ENCODE peak calls at places on chromosomes 1 and 21, in nine cellular contexts. One of them, this sample, is unnamed.
A peak's percentile ranks its signal among the peaks of the same experiment; 100 is the strongest.

GRCh38 chr21:46468110-46468774 is 9.6 kb downstream of the DIP2A start:
- DNase-seq in stimulated activated CD8-positive, alpha-beta memory T cell treated with anti-CD3 and anti-CD28 coated beads, Interleukin-4, amount 100 ng/mL, for 1 hour: no peak
- DNase-seq in activated naive CD8-positive, alpha-beta T cell treated with anti-CD3 and anti-CD28 coated beads, Interleukin-2, amount 50 U/mL, for 24 hours: no peak
- DNase-seq in HT-29: no peak
- DNase-seq in fibroblast of mammary gland: no peak
- DNase-seq in stimulated activated CD4-positive, alpha-beta T cell treated with anti-CD3 and anti-CD28 coated beads, Interleukin-12 subunit alpha, Interleukin-12 subunit beta, amount 100 ng/mL, for 4 hours: no peak
- DNase-seq in T-cell: no peak
- DNase-seq in GM19239: no peak
- DNase-seq in activated T-helper 9 cell treated with anti-CD3 and anti-CD28 coated beads, Interleukin-2, amount 50 U/mL, for 16 hours: no peak
- DNase-seq in this sample: no peak

GRCh38 chr1:211579434-211580302 is 707 bp upstream of the SLC30A1 start:
- DNase-seq in T-cell: peak; percentile 60
- DNase-seq in activated T-helper 9 cell treated with anti-CD3 and anti-CD28 coated beads, Interleukin-2, amount 50 U/mL, for 16 hours: no peak
- DNase-seq in activated naive CD8-positive, alpha-beta T cell treated with anti-CD3 and anti-CD28 coated beads, Interleukin-2, amount 50 U/mL, for 24 hours: no peak
- DNase-seq in stimulated activated CD8-positive, alpha-beta memory T cell treated with anti-CD3 and anti-CD28 coated beads, Interleukin-4, amount 100 ng/mL, for 1 hour: peak; percentile 37
- DNase-seq in fibroblast of mammary gland: no peak
- DNase-seq in HT-29: peak; percentile 65
- DNase-seq in GM19239: no peak
- DNase-seq in stimulated activated CD4-positive, alpha-beta T cell treated with anti-CD3 and anti-CD28 coated beads, Interleukin-12 subunit alpha, Interleukin-12 subunit beta, amount 100 ng/mL, for 4 hours: no peak
- DNase-seq in this sample: no peak

GRCh38 chr1:36920371-36920770 is 113.9 kb downstream of the GRIK3 start:
- DNase-seq in HT-29: no peak
- DNase-seq in fibroblast of mammary gland: no peak
- DNase-seq in GM19239: no peak
- DNase-seq in T-cell: no peak
- DNase-seq in activated T-helper 9 cell treated with anti-CD3 and anti-CD28 coated beads, Interleukin-2, amount 50 U/mL, for 16 hours: no peak
- DNase-seq in stimulated activated CD4-positive, alpha-beta T cell treated with anti-CD3 and anti-CD28 coated beads, Interleukin-12 subunit alpha, Interleukin-12 subunit beta, amount 100 ng/mL, for 4 hours: no peak
- DNase-seq in activated naive CD8-positive, alpha-beta T cell treated with anti-CD3 and anti-CD28 coated beads, Interleukin-2, amount 50 U/mL, for 24 hours: no peak
- DNase-seq in stimulated activated CD8-positive, alpha-beta memory T cell treated with anti-CD3 and anti-CD28 coated beads, Interleukin-4, amount 100 ng/mL, for 1 hour: no peak
- DNase-seq in this sample: no peak

GRCh38 chr21:28928578-28929124 is 64.0 kb downstream of the LTN1 start:
- DNase-seq in fibroblast of mammary gland: no peak
- DNase-seq in HT-29: no peak
- DNase-seq in activated naive CD8-positive, alpha-beta T cell treated with anti-CD3 and anti-CD28 coated beads, Interleukin-2, amount 50 U/mL, for 24 hours: no peak
- DNase-seq in stimulated activated CD4-positive, alpha-beta T cell treated with anti-CD3 and anti-CD28 coated beads, Interleukin-12 subunit alpha, Interleukin-12 subunit beta, amount 100 ng/mL, for 4 hours: no peak
- DNase-seq in GM19239: no peak
- DNase-seq in stimulated activated CD8-positive, alpha-beta memory T cell treated with anti-CD3 and anti-CD28 coated beads, Interleukin-4, amount 100 ng/mL, for 1 hour: no peak
- DNase-seq in activated T-helper 9 cell treated with anti-CD3 and anti-CD28 coated beads, Interleukin-2, amount 50 U/mL, for 16 hours: no peak
- DNase-seq in T-cell: no peak
- DNase-seq in this sample: no peak

GRCh38 chr1:183604048-183604808 is 14.0 kb upstream of the NCF2 start:
- DNase-seq in activated T-helper 9 cell treated with anti-CD3 and anti-CD28 coated beads, Interleukin-2, amount 50 U/mL, for 16 hours: no peak
- DNase-seq in T-cell: no peak
- DNase-seq in activated naive CD8-positive, alpha-beta T cell treated with anti-CD3 and anti-CD28 coated beads, Interleukin-2, amount 50 U/mL, for 24 hours: no peak
- DNase-seq in HT-29: no peak
- DNase-seq in GM19239: no peak
- DNase-seq in stimulated activated CD8-positive, alpha-beta memory T cell treated with anti-CD3 and anti-CD28 coated beads, Interleukin-4, amount 100 ng/mL, for 1 hour: no peak
- DNase-seq in fibroblast of mammary gland: peak; percentile 94
- DNase-seq in stimulated activated CD4-positive, alpha-beta T cell treated with anti-CD3 and anti-CD28 coated beads, Interleukin-12 subunit alpha, Interleukin-12 subunit beta, amount 100 ng/mL, for 4 hours: no peak
- DNase-seq in this sample: no peak

GRCh38 chr1:164685656-164686055 is 126.7 kb downstream of the PBX1 start:
- DNase-seq in T-cell: no peak
- DNase-seq in activated naive CD8-positive, alpha-beta T cell treated with anti-CD3 and anti-CD28 coated beads, Interleukin-2, amount 50 U/mL, for 24 hours: no peak
- DNase-seq in HT-29: peak; percentile 22
- DNase-seq in GM19239: no peak
- DNase-seq in fibroblast of mammary gland: no peak
- DNase-seq in activated T-helper 9 cell treated with anti-CD3 and anti-CD28 coated beads, Interleukin-2, amount 50 U/mL, for 16 hours: no peak
- DNase-seq in stimulated activated CD4-positive, alpha-beta T cell treated with anti-CD3 and anti-CD28 coated beads, Interleukin-12 subunit alpha, Interleukin-12 subunit beta, amount 100 ng/mL, for 4 hours: no peak
- DNase-seq in stimulated activated CD8-positive, alpha-beta memory T cell treated with anti-CD3 and anti-CD28 coated beads, Interleukin-4, amount 100 ng/mL, for 1 hour: no peak
- DNase-seq in this sample: no peak

GRCh38 chr1:236951672-236952071 is 52.6 kb downstream of the MT1HL1 start:
- DNase-seq in T-cell: no peak
- DNase-seq in activated naive CD8-positive, alpha-beta T cell treated with anti-CD3 and anti-CD28 coated beads, Interleukin-2, amount 50 U/mL, for 24 hours: no peak
- DNase-seq in stimulated activated CD8-positive, alpha-beta memory T cell treated with anti-CD3 and anti-CD28 coated beads, Interleukin-4, amount 100 ng/mL, for 1 hour: no peak
- DNase-seq in GM19239: no peak
- DNase-seq in fibroblast of mammary gland: no peak
- DNase-seq in activated T-helper 9 cell treated with anti-CD3 and anti-CD28 coated beads, Interleukin-2, amount 50 U/mL, for 16 hours: no peak
- DNase-seq in HT-29: no peak
- DNase-seq in stimulated activated CD4-positive, alpha-beta T cell treated with anti-CD3 and anti-CD28 coated beads, Interleukin-12 subunit alpha, Interleukin-12 subunit beta, amount 100 ng/mL, for 4 hours: no peak
- DNase-seq in this sample: no peak

GRCh38 chr1:12246584-12246983 is 16.8 kb downstream of the VPS13D start:
- DNase-seq in stimulated activated CD8-positive, alpha-beta memory T cell treated with anti-CD3 and anti-CD28 coated beads, Interleukin-4, amount 100 ng/mL, for 1 hour: no peak
- DNase-seq in T-cell: no peak
- DNase-seq in activated T-helper 9 cell treated with anti-CD3 and anti-CD28 coated beads, Interleukin-2, amount 50 U/mL, for 16 hours: no peak
- DNase-seq in activated naive CD8-positive, alpha-beta T cell treated with anti-CD3 and anti-CD28 coated beads, Interleukin-2, amount 50 U/mL, for 24 hours: no peak
- DNase-seq in stimulated activated CD4-positive, alpha-beta T cell treated with anti-CD3 and anti-CD28 coated beads, Interleukin-12 subunit alpha, Interleukin-12 subunit beta, amount 100 ng/mL, for 4 hours: no peak
- DNase-seq in GM19239: no peak
- DNase-seq in HT-29: no peak
- DNase-seq in fibroblast of mammary gland: no peak
- DNase-seq in this sample: no peak

GRCh38 chr1:201764166-201764565 is 64.8 kb upstream of the IPO9 start:
- DNase-seq in stimulated activated CD8-positive, alpha-beta memory T cell treated with anti-CD3 and anti-CD28 coated beads, Interleukin-4, amount 100 ng/mL, for 1 hour: no peak
- DNase-seq in activated T-helper 9 cell treated with anti-CD3 and anti-CD28 coated beads, Interleukin-2, amount 50 U/mL, for 16 hours: no peak
- DNase-seq in GM19239: no peak
- DNase-seq in T-cell: no peak
- DNase-seq in activated naive CD8-positive, alpha-beta T cell treated with anti-CD3 and anti-CD28 coated beads, Interleukin-2, amount 50 U/mL, for 24 hours: no peak
- DNase-seq in HT-29: no peak
- DNase-seq in fibroblast of mammary gland: no peak
- DNase-seq in stimulated activated CD4-positive, alpha-beta T cell treated with anti-CD3 and anti-CD28 coated beads, Interleukin-12 subunit alpha, Interleukin-12 subunit beta, amount 100 ng/mL, for 4 hours: no peak
- DNase-seq in this sample: no peak

GRCh38 chr1:91744973-91745648 is 140.8 kb downstream of the TGFBR3 start:
- DNase-seq in T-cell: no peak
- DNase-seq in HT-29: no peak
- DNase-seq in activated T-helper 9 cell treated with anti-CD3 and anti-CD28 coated beads, Interleukin-2, amount 50 U/mL, for 16 hours: no peak
- DNase-seq in activated naive CD8-positive, alpha-beta T cell treated with anti-CD3 and anti-CD28 coated beads, Interleukin-2, amount 50 U/mL, for 24 hours: no peak
- DNase-seq in stimulated activated CD4-positive, alpha-beta T cell treated with anti-CD3 and anti-CD28 coated beads, Interleukin-12 subunit alpha, Interleukin-12 subunit beta, amount 100 ng/mL, for 4 hours: no peak
- DNase-seq in fibroblast of mammary gland: peak; percentile 81
- DNase-seq in GM19239: no peak
- DNase-seq in stimulated activated CD8-positive, alpha-beta memory T cell treated with anti-CD3 and anti-CD28 coated beads, Interleukin-4, amount 100 ng/mL, for 1 hour: no peak
- DNase-seq in this sample: no peak

GRCh38 chr1:6517435-6517851 is 26.0 kb upstream of the PLEKHG5 start:
- DNase-seq in stimulated activated CD8-positive, alpha-beta memory T cell treated with anti-CD3 and anti-CD28 coated beads, Interleukin-4, amount 100 ng/mL, for 1 hour: no peak
- DNase-seq in activated T-helper 9 cell treated with anti-CD3 and anti-CD28 coated beads, Interleukin-2, amount 50 U/mL, for 16 hours: no peak
- DNase-seq in activated naive CD8-positive, alpha-beta T cell treated with anti-CD3 and anti-CD28 coated beads, Interleukin-2, amount 50 U/mL, for 24 hours: no peak
- DNase-seq in T-cell: no peak
- DNase-seq in stimulated activated CD4-positive, alpha-beta T cell treated with anti-CD3 and anti-CD28 coated beads, Interleukin-12 subunit alpha, Interleukin-12 subunit beta, amount 100 ng/mL, for 4 hours: no peak
- DNase-seq in HT-29: no peak
- DNase-seq in fibroblast of mammary gland: no peak
- DNase-seq in GM19239: no peak
- DNase-seq in this sample: no peak

GRCh38 chr1:200260587-200261335 is 149.1 kb downstream of the ZNF281 start:
- DNase-seq in GM19239: no peak
- DNase-seq in activated naive CD8-positive, alpha-beta T cell treated with anti-CD3 and anti-CD28 coated beads, Interleukin-2, amount 50 U/mL, for 24 hours: no peak
- DNase-seq in HT-29: no peak
- DNase-seq in fibroblast of mammary gland: no peak
- DNase-seq in activated T-helper 9 cell treated with anti-CD3 and anti-CD28 coated beads, Interleukin-2, amount 50 U/mL, for 16 hours: no peak
- DNase-seq in stimulated activated CD4-positive, alpha-beta T cell treated with anti-CD3 and anti-CD28 coated beads, Interleukin-12 subunit alpha, Interleukin-12 subunit beta, amount 100 ng/mL, for 4 hours: no peak
- DNase-seq in T-cell: no peak
- DNase-seq in stimulated activated CD8-positive, alpha-beta memory T cell treated with anti-CD3 and anti-CD28 coated beads, Interleukin-4, amount 100 ng/mL, for 1 hour: no peak
- DNase-seq in this sample: no peak

GRCh38 chr1:64540265-64540791 is 70.4 kb downstream of the CACHD1 start:
- DNase-seq in stimulated activated CD4-positive, alpha-beta T cell treated with anti-CD3 and anti-CD28 coated beads, Interleukin-12 subunit alpha, Interleukin-12 subunit beta, amount 100 ng/mL, for 4 hours: no peak
- DNase-seq in GM19239: no peak
- DNase-seq in activated T-helper 9 cell treated with anti-CD3 and anti-CD28 coated beads, Interleukin-2, amount 50 U/mL, for 16 hours: no peak
- DNase-seq in fibroblast of mammary gland: peak; percentile 77
- DNase-seq in T-cell: no peak
- DNase-seq in HT-29: no peak
- DNase-seq in activated naive CD8-positive, alpha-beta T cell treated with anti-CD3 and anti-CD28 coated beads, Interleukin-2, amount 50 U/mL, for 24 hours: no peak
- DNase-seq in stimulated activated CD8-positive, alpha-beta memory T cell treated with anti-CD3 and anti-CD28 coated beads, Interleukin-4, amount 100 ng/mL, for 1 hour: no peak
- DNase-seq in this sample: no peak

GRCh38 chr1:106717561-106717960 is 338.9 kb upstream of the PRMT6 start:
- DNase-seq in stimulated activated CD8-positive, alpha-beta memory T cell treated with anti-CD3 and anti-CD28 coated beads, Interleukin-4, amount 100 ng/mL, for 1 hour: no peak
- DNase-seq in HT-29: no peak
- DNase-seq in T-cell: no peak
- DNase-seq in activated naive CD8-positive, alpha-beta T cell treated with anti-CD3 and anti-CD28 coated beads, Interleukin-2, amount 50 U/mL, for 24 hours: no peak
- DNase-seq in activated T-helper 9 cell treated with anti-CD3 and anti-CD28 coated beads, Interleukin-2, amount 50 U/mL, for 16 hours: no peak
- DNase-seq in GM19239: no peak
- DNase-seq in fibroblast of mammary gland: no peak
- DNase-seq in stimulated activated CD4-positive, alpha-beta T cell treated with anti-CD3 and anti-CD28 coated beads, Interleukin-12 subunit alpha, Interleukin-12 subunit beta, amount 100 ng/mL, for 4 hours: no peak
- DNase-seq in this sample: no peak

GRCh38 chr1:200275415-200275814 is 134.4 kb downstream of the ZNF281 start:
- DNase-seq in T-cell: no peak
- DNase-seq in stimulated activated CD8-positive, alpha-beta memory T cell treated with anti-CD3 and anti-CD28 coated beads, Interleukin-4, amount 100 ng/mL, for 1 hour: no peak
- DNase-seq in GM19239: no peak
- DNase-seq in activated naive CD8-positive, alpha-beta T cell treated with anti-CD3 and anti-CD28 coated beads, Interleukin-2, amount 50 U/mL, for 24 hours: no peak
- DNase-seq in activated T-helper 9 cell treated with anti-CD3 and anti-CD28 coated beads, Interleukin-2, amount 50 U/mL, for 16 hours: no peak
- DNase-seq in fibroblast of mammary gland: no peak
- DNase-seq in HT-29: no peak
- DNase-seq in stimulated activated CD4-positive, alpha-beta T cell treated with anti-CD3 and anti-CD28 coated beads, Interleukin-12 subunit alpha, Interleukin-12 subunit beta, amount 100 ng/mL, for 4 hours: no peak
- DNase-seq in this sample: no peak

GRCh38 chr1:211975152-211975941 is 60.0 kb downstream of the INTS7 start:
- DNase-seq in T-cell: no peak
- DNase-seq in fibroblast of mammary gland: no peak
- DNase-seq in activated T-helper 9 cell treated with anti-CD3 and anti-CD28 coated beads, Interleukin-2, amount 50 U/mL, for 16 hours: no peak
- DNase-seq in stimulated activated CD4-positive, alpha-beta T cell treated with anti-CD3 and anti-CD28 coated beads, Interleukin-12 subunit alpha, Interleukin-12 subunit beta, amount 100 ng/mL, for 4 hours: no peak
- DNase-seq in activated naive CD8-positive, alpha-beta T cell treated with anti-CD3 and anti-CD28 coated beads, Interleukin-2, amount 50 U/mL, for 24 hours: no peak
- DNase-seq in stimulated activated CD8-positive, alpha-beta memory T cell treated with anti-CD3 and anti-CD28 coated beads, Interleukin-4, amount 100 ng/mL, for 1 hour: no peak
- DNase-seq in HT-29: no peak
- DNase-seq in GM19239: no peak
- DNase-seq in this sample: no peak

GRCh38 chr21:40846566-40847411 is at the start of gene DSCAM:
- DNase-seq in GM19239: no peak
- DNase-seq in stimulated activated CD8-positive, alpha-beta memory T cell treated with anti-CD3 and anti-CD28 coated beads, Interleukin-4, amount 100 ng/mL, for 1 hour: no peak
- DNase-seq in HT-29: no peak
- DNase-seq in T-cell: no peak
- DNase-seq in activated T-helper 9 cell treated with anti-CD3 and anti-CD28 coated beads, Interleukin-2, amount 50 U/mL, for 16 hours: no peak
- DNase-seq in fibroblast of mammary gland: no peak
- DNase-seq in stimulated activated CD4-positive, alpha-beta T cell treated with anti-CD3 and anti-CD28 coated beads, Interleukin-12 subunit alpha, Interleukin-12 subunit beta, amount 100 ng/mL, for 4 hours: no peak
- DNase-seq in activated naive CD8-positive, alpha-beta T cell treated with anti-CD3 and anti-CD28 coated beads, Interleukin-2, amount 50 U/mL, for 24 hours: no peak
- DNase-seq in this sample: no peak

GRCh38 chr1:70353641-70354331 is 736 bp downstream of the ANKRD13C start:
- DNase-seq in stimulated activated CD8-positive, alpha-beta memory T cell treated with anti-CD3 and anti-CD28 coated beads, Interleukin-4, amount 100 ng/mL, for 1 hour: no peak
- DNase-seq in GM19239: no peak
- DNase-seq in fibroblast of mammary gland: peak; percentile 66
- DNase-seq in activated naive CD8-positive, alpha-beta T cell treated with anti-CD3 and anti-CD28 coated beads, Interleukin-2, amount 50 U/mL, for 24 hours: peak; percentile 43
- DNase-seq in stimulated activated CD4-positive, alpha-beta T cell treated with anti-CD3 and anti-CD28 coated beads, Interleukin-12 subunit alpha, Interleukin-12 subunit beta, amount 100 ng/mL, for 4 hours: no peak
- DNase-seq in activated T-helper 9 cell treated with anti-CD3 and anti-CD28 coated beads, Interleukin-2, amount 50 U/mL, for 16 hours: no peak
- DNase-seq in HT-29: peak; percentile 62
- DNase-seq in T-cell: no peak
- DNase-seq in this sample: no peak

GRCh38 chr1:47547753-47548152 is 109.9 kb downstream of the FOXD2 start:
- DNase-seq in T-cell: no peak
- DNase-seq in HT-29: no peak
- DNase-seq in fibroblast of mammary gland: no peak
- DNase-seq in activated naive CD8-positive, alpha-beta T cell treated with anti-CD3 and anti-CD28 coated beads, Interleukin-2, amount 50 U/mL, for 24 hours: no peak
- DNase-seq in stimulated activated CD4-positive, alpha-beta T cell treated with anti-CD3 and anti-CD28 coated beads, Interleukin-12 subunit alpha, Interleukin-12 subunit beta, amount 100 ng/mL, for 4 hours: no peak
- DNase-seq in stimulated activated CD8-positive, alpha-beta memory T cell treated with anti-CD3 and anti-CD28 coated beads, Interleukin-4, amount 100 ng/mL, for 1 hour: no peak
- DNase-seq in GM19239: no peak
- DNase-seq in activated T-helper 9 cell treated with anti-CD3 and anti-CD28 coated beads, Interleukin-2, amount 50 U/mL, for 16 hours: no peak
- DNase-seq in this sample: no peak

GRCh38 chr1:68011786-68012375 is 38.5 kb downstream of the DIRAS3 start:
- DNase-seq in stimulated activated CD4-positive, alpha-beta T cell treated with anti-CD3 and anti-CD28 coated beads, Interleukin-12 subunit alpha, Interleukin-12 subunit beta, amount 100 ng/mL, for 4 hours: no peak
- DNase-seq in fibroblast of mammary gland: no peak
- DNase-seq in HT-29: no peak
- DNase-seq in T-cell: no peak
- DNase-seq in activated naive CD8-positive, alpha-beta T cell treated with anti-CD3 and anti-CD28 coated beads, Interleukin-2, amount 50 U/mL, for 24 hours: no peak
- DNase-seq in GM19239: no peak
- DNase-seq in activated T-helper 9 cell treated with anti-CD3 and anti-CD28 coated beads, Interleukin-2, amount 50 U/mL, for 16 hours: no peak
- DNase-seq in stimulated activated CD8-positive, alpha-beta memory T cell treated with anti-CD3 and anti-CD28 coated beads, Interleukin-4, amount 100 ng/mL, for 1 hour: no peak
- DNase-seq in this sample: no peak

GRCh38 chr21:34730756-34731445 is 62.1 kb downstream of the CLIC6 start:
- DNase-seq in T-cell: no peak
- DNase-seq in activated T-helper 9 cell treated with anti-CD3 and anti-CD28 coated beads, Interleukin-2, amount 50 U/mL, for 16 hours: no peak
- DNase-seq in stimulated activated CD4-positive, alpha-beta T cell treated with anti-CD3 and anti-CD28 coated beads, Interleukin-12 subunit alpha, Interleukin-12 subunit beta, amount 100 ng/mL, for 4 hours: no peak
- DNase-seq in fibroblast of mammary gland: no peak
- DNase-seq in stimulated activated CD8-positive, alpha-beta memory T cell treated with anti-CD3 and anti-CD28 coated beads, Interleukin-4, amount 100 ng/mL, for 1 hour: no peak
- DNase-seq in activated naive CD8-positive, alpha-beta T cell treated with anti-CD3 and anti-CD28 coated beads, Interleukin-2, amount 50 U/mL, for 24 hours: no peak
- DNase-seq in HT-29: no peak
- DNase-seq in GM19239: no peak
- DNase-seq in this sample: no peak

GRCh38 chr1:234782057-234782800 is 172.3 kb upstream of the IRF2BP2 start:
- DNase-seq in HT-29: no peak
- DNase-seq in activated T-helper 9 cell treated with anti-CD3 and anti-CD28 coated beads, Interleukin-2, amount 50 U/mL, for 16 hours: no peak
- DNase-seq in activated naive CD8-positive, alpha-beta T cell treated with anti-CD3 and anti-CD28 coated beads, Interleukin-2, amount 50 U/mL, for 24 hours: no peak
- DNase-seq in stimulated activated CD4-positive, alpha-beta T cell treated with anti-CD3 and anti-CD28 coated beads, Interleukin-12 subunit alpha, Interleukin-12 subunit beta, amount 100 ng/mL, for 4 hours: no peak
- DNase-seq in stimulated activated CD8-positive, alpha-beta memory T cell treated with anti-CD3 and anti-CD28 coated beads, Interleukin-4, amount 100 ng/mL, for 1 hour: no peak
- DNase-seq in fibroblast of mammary gland: no peak
- DNase-seq in T-cell: no peak
- DNase-seq in GM19239: no peak
- DNase-seq in this sample: no peak

GRCh38 chr1:90835172-90835660 is 118.1 kb upstream of the BARHL2 start:
- DNase-seq in stimulated activated CD8-positive, alpha-beta memory T cell treated with anti-CD3 and anti-CD28 coated beads, Interleukin-4, amount 100 ng/mL, for 1 hour: no peak
- DNase-seq in T-cell: no peak
- DNase-seq in HT-29: no peak
- DNase-seq in GM19239: no peak
- DNase-seq in stimulated activated CD4-positive, alpha-beta T cell treated with anti-CD3 and anti-CD28 coated beads, Interleukin-12 subunit alpha, Interleukin-12 subunit beta, amount 100 ng/mL, for 4 hours: no peak
- DNase-seq in fibroblast of mammary gland: no peak
- DNase-seq in activated naive CD8-positive, alpha-beta T cell treated with anti-CD3 and anti-CD28 coated beads, Interleukin-2, amount 50 U/mL, for 24 hours: no peak
- DNase-seq in activated T-helper 9 cell treated with anti-CD3 and anti-CD28 coated beads, Interleukin-2, amount 50 U/mL, for 16 hours: no peak
- DNase-seq in this sample: no peak